ENCODE peak calls at places on chromosomes 11 and 22, in four cellular contexts. Z is NCI-H1105 treated with DMSO at 0.1 percent for 48 hours; D is activated T-helper 1 cell treated with anti-CD3 and anti-CD28 coated beads, Interleukin-12 subunit alpha, Interleukin-12 subunit beta, Interleukin-2, Interleukin-4 antibody, amounts not matched to agents 30 ng/mL and 10 ng/mL and 1 ng/mL, durations not matched to agents 14 hours and 24 hours and 36 hours; V is RCC 7860. B is an unnamed sample.

GRCh38 chr11:62649486-62649885 is 3.1 kb upstream of the GANAB start:
- DNase-seq in V (no peak), D (no peak), Z (no peak), B (no peak)

GRCh38 chr11:2933376-2934056 is 4.3 kb upstream of the PHLDA2 start:
- DNase-seq in Z (no peak), D (peak), V (peak), B (no peak)

GRCh38 chr22:36258750-36259619 is 6.1 kb downstream of the APOL1 start:
- DNase-seq in D (peak), V (no peak), Z (no peak), B (no peak)

GRCh38 chr11:12725863-12726666 is 51.8 kb downstream of the TEAD1 start:
- DNase-seq in Z (no peak), D (no peak), V (peak), B (no peak)

GRCh38 chr11:57434640-57435546 is 8.0 kb upstream of the SLC43A3 start:
- DNase-seq in D (no peak), Z (no peak), V (peak), B (peak)

GRCh38 chr22:34976474-34976873 is 89.5 kb upstream of the ISX start:
- DNase-seq in Z (no peak), V (no peak), D (no peak), B (no peak)

GRCh38 chr22:43263645-43264514 is 76.9 kb upstream of the TTLL12 start:
- DNase-seq in Z (peak), D (peak), V (peak), B (no peak)

GRCh38 chr22:17098379-17098819 is 13.6 kb downstream of the IL17RA start:
- DNase-seq in Z (no peak), V (no peak), D (peak), B (no peak)

GRCh38 chr22:25623310-25623734 is 58.8 kb downstream of the GRK3 start:
- DNase-seq in V (no peak), Z (no peak), D (no peak), B (no peak)

GRCh38 chr11:43921561-43922294 is 20.7 kb upstream of the C11orf96 start:
- DNase-seq in D (no peak), Z (no peak), V (no peak), B (no peak)

GRCh38 chr11:119619665-119620064 is 109.3 kb downstream of the NECTIN1 start:
- DNase-seq in V (no peak), Z (no peak), D (no peak), B (no peak)

GRCh38 chr11:77779935-77780334 is 40.6 kb downstream of the RSF1 start:
- DNase-seq in D (no peak), Z (no peak), V (no peak), B (no peak)

GRCh38 chr11:48093795-48094642 is 113.7 kb downstream of the PTPRJ start:
- DNase-seq in D (no peak), Z (peak), V (no peak), B (no peak)

GRCh38 chr22:43435851-43436535 is 24.2 kb downstream of the MPPED1 start:
- DNase-seq in D (no peak), Z (no peak), V (no peak), B (no peak)

GRCh38 chr11:16193897-16194381 is 162.4 kb downstream of the SOX6 start:
- DNase-seq in Z (no peak), V (no peak), D (no peak), B (no peak)

GRCh38 chr11:19368726-19369364 is 128.1 kb upstream of the E2F8 start:
- DNase-seq in V (no peak), D (no peak), Z (no peak), B (no peak)

GRCh38 chr11:33045551-33046255 is 6.3 kb downstream of the TCP11L1 start:
- DNase-seq in Z (no peak), V (no peak), D (no peak), B (no peak)

GRCh38 chr22:50012201-50013181 is at the start of gene IL17REL:
- DNase-seq in Z (no peak), D (no peak), V (no peak), B (no peak)

GRCh38 chr11:134469627-134470026 is 57.6 kb upstream of the B3GAT1 start:
- DNase-seq in Z (peak), D (no peak), V (no peak), B (no peak)

GRCh38 chr22:31044262-31044861 is 36.8 kb upstream of the SMTN start:
- DNase-seq in Z (no peak), D (no peak), V (no peak), B (no peak)

GRCh38 chr11:115119136-115119535 is 385.1 kb downstream of the CADM1 start:
- DNase-seq in Z (no peak), D (no peak), V (no peak), B (no peak)

GRCh38 chr22:49925525-49926128 is 7.2 kb downstream of the CRELD2 start:
- DNase-seq in Z (no peak), D (peak), V (no peak), B (no peak)

GRCh38 chr22:29062286-29062949 is 787 bp upstream of the C22orf31 start:
- DNase-seq in D (no peak), V (no peak), Z (no peak), B (no peak)

GRCh38 chr22:37660709-37661045 is 2.2 kb downstream of the PDXP start:
- DNase-seq in V (no peak), D (no peak), Z (no peak), B (no peak)

GRCh38 chr22:42907404-42908081 is 50.5 kb upstream of the ARFGAP3 start:
- DNase-seq in V (no peak), D (no peak), Z (no peak), B (no peak)

GRCh38 chr11:121722431-121723256 is 269.9 kb upstream of the SORL1-AS1 start:
- DNase-seq in Z (peak), D (no peak), V (no peak), B (peak)

GRCh38 chr22:46131151-46131587 is 19.2 kb upstream of the PPARA start:
- DNase-seq in V (no peak), Z (no peak), D (no peak), B (no peak)

GRCh38 chr11:64558869-64559268 is 32.2 kb upstream of the SLC22A12 start:
- DNase-seq in V (no peak), D (no peak), Z (no peak), B (no peak)

GRCh38 chr22:44972363-44973083 is 37.3 kb downstream of the PHF21B start:
- DNase-seq in D (no peak), V (no peak), Z (no peak), B (no peak)

GRCh38 chr22:35648066-35649025 is at the start of gene APOL6:
- DNase-seq in V (peak), D (peak), Z (no peak), B (peak)